ENCODE peak calls at places on chromosomes 7 and 10, in ten cellular contexts. H, L, R, Q, S, Y, J, Z, K and I are unnamed samples.

GRCh38 chr7:47046949-47047348 is 535.0 kb downstream of the TNS3 start:
- DNase-seq in L (no peak), H (no peak), K (no peak), Q (peak; percentile 32), Z (no peak), Y (no peak), S (no peak), R (no peak), J (no peak), I (no peak)

GRCh38 chr7:135602304-135602703 is 44.6 kb downstream of the NUP205 start:
- DNase-seq in H (no peak), L (no peak), Q (no peak), R (no peak), Z (no peak), K (no peak), J (no peak), S (no peak), Y (no peak), I (no peak)

GRCh38 chr10:127207081-127207480 is 10.7 kb upstream of the INSYN2A start:
- DNase-seq in H (no peak), K (no peak), Q (no peak), Y (no peak), Z (no peak), L (no peak), R (no peak), S (no peak), J (no peak), I (no peak)

GRCh38 chr7:134742688-134743350 is 36.6 kb upstream of the CALD1 start:
- DNase-seq in Q (no peak), S (no peak), R (no peak), Z (no peak), L (no peak), Y (no peak), H (no peak), K (no peak), J (peak; percentile 61), I (no peak)

GRCh38 chr10:70714961-70715360 is 42.7 kb downstream of the ADAMTS14 start:
- DNase-seq in J (no peak), Q (no peak), K (no peak), R (no peak), H (no peak), Z (no peak), L (no peak), S (no peak), Y (no peak), I (no peak)

GRCh38 chr7:66236713-66237303 is 31.7 kb downstream of the TPST1 start:
- DNase-seq in R (no peak), S (no peak), H (no peak), J (no peak), Y (no peak), Q (no peak), K (no peak), L (no peak), Z (no peak), I (no peak)

GRCh38 chr10:62755662-62756653 is 48.6 kb upstream of the ADO start:
- DNase-seq in S (no peak), Z (no peak), K (no peak), R (no peak), Q (no peak), L (no peak), H (no peak), J (no peak), Y (no peak), I (no peak)

GRCh38 chr10:131676046-131676445 is 224.8 kb upstream of the PPP2R2D start:
- DNase-seq in Q (no peak), Y (no peak), L (no peak), J (no peak), Z (no peak), K (no peak), S (no peak), H (no peak), R (no peak), I (no peak)

GRCh38 chr7:149713731-149714068 is 59.7 kb downstream of the ZNF467 start:
- DNase-seq in Z (peak; percentile 72), R (peak; percentile 8), K (no peak), Q (peak; percentile 42), S (no peak), J (no peak), L (no peak), H (no peak), Y (no peak), I (no peak)

GRCh38 chr10:104447331-104447730 is 93.7 kb downstream of the CFAP58 start:
- DNase-seq in J (peak; percentile 38), L (no peak), K (no peak), H (no peak), Z (no peak), Y (no peak), S (no peak), Q (no peak), R (no peak), I (no peak)

GRCh38 chr7:50332241-50333176 is 28.0 kb downstream of the IKZF1 start:
- DNase-seq in H (no peak), S (no peak), Q (no peak), K (no peak), R (no peak), L (no peak), Z (no peak), J (no peak), Y (no peak), I (no peak)

GRCh38 chr7:16554518-16555236 is 28.1 kb downstream of the LRRC72 start:
- DNase-seq in Z (no peak), S (no peak), R (no peak), Y (no peak), H (no peak), J (no peak), K (peak; percentile 57), Q (no peak), L (no peak), I (no peak)

GRCh38 chr10:58465641-58466040 is 47.0 kb upstream of the BICC1 start:
- DNase-seq in Y (no peak), S (no peak), H (no peak), R (no peak), L (no peak), J (no peak), Z (no peak), Q (no peak), K (no peak), I (no peak)

GRCh38 chr10:49700997-49701396 is 21.5 kb downstream of the C10orf53 start:
- DNase-seq in K (no peak), Y (no peak), L (no peak), R (no peak), S (no peak), Z (no peak), J (no peak), H (no peak), Q (peak; percentile 75), I (peak; percentile 17)

GRCh38 chr7:22667562-22668239 is 59.3 kb upstream of the IL6 start:
- DNase-seq in R (no peak), S (no peak), Y (peak; percentile 24), Z (no peak), L (no peak), K (no peak), Q (peak; percentile 77), J (peak; percentile 76), H (peak; percentile 82), I (no peak)

GRCh38 chr7:132871419-132871818 is 210.5 kb downstream of the CHCHD3 start:
- DNase-seq in Y (no peak), Z (no peak), Q (no peak), L (no peak), H (no peak), R (no peak), S (no peak), K (no peak), J (no peak), I (no peak)

GRCh38 chr10:115117301-115117700 is 24.1 kb downstream of the ATRNL1 start:
- DNase-seq in Y (no peak), H (no peak), J (no peak), L (no peak), K (no peak), Q (no peak), S (no peak), Z (no peak), R (no peak), I (no peak)

GRCh38 chr10:21077681-21078080 is 180.6 kb upstream of the NEBL start:
- DNase-seq in Y (no peak), S (no peak), Q (no peak), R (no peak), J (no peak), K (no peak), Z (no peak), H (no peak), L (no peak), I (no peak)

GRCh38 chr10:70786799-70787415 is 1.7 kb upstream of the TBATA start:
- DNase-seq in K (no peak), L (no peak), H (no peak), Q (no peak), Z (no peak), Y (no peak), S (no peak), J (peak; percentile 59), R (no peak), I (no peak)

GRCh38 chr7:1425292-1426136 is 33.8 kb downstream of the MICALL2 start:
- DNase-seq in Q (peak; percentile 65), Z (no peak), K (no peak), L (no peak), R (no peak), Y (no peak), S (no peak), J (no peak), H (no peak), I (no peak)

GRCh38 chr7:75915416-75916156 is 631 bp downstream of the POR start:
- DNase-seq in Z (peak; percentile 79), S (peak; percentile 86), H (peak; percentile 18), J (peak; percentile 29), R (peak; percentile 29), Q (no peak), L (no peak), K (no peak), Y (no peak), I (peak; percentile 18)

GRCh38 chr7:112414855-112415490 is 35.3 kb upstream of the IFRD1 start:
- DNase-seq in S (no peak), J (peak; percentile 47), R (no peak), Z (no peak), Q (no peak), H (peak; percentile 60), L (no peak), K (no peak), Y (peak; percentile 13), I (no peak)

GRCh38 chr10:32144817-32145688 is 88.8 kb upstream of the KIF5B start:
- DNase-seq in L (no peak), R (no peak), J (no peak), Y (no peak), K (no peak), Z (no peak), H (no peak), Q (no peak), S (no peak), I (no peak)

GRCh38 chr7:105975770-105976428 is 12.8 kb downstream of the CDHR3 start:
- DNase-seq in R (no peak), Z (no peak), Y (peak; percentile 40), S (peak; percentile 29), H (peak; percentile 44), Q (no peak), L (no peak), K (no peak), J (peak; percentile 89), I (no peak)

GRCh38 chr7:5701085-5701914 is 80.2 kb downstream of the RNF216 start:
- DNase-seq in L (peak; percentile 39), J (peak; percentile 27), Y (no peak), K (no peak), H (peak; percentile 85), S (no peak), Q (no peak), Z (no peak), R (peak; percentile 44), I (no peak)

GRCh38 chr7:111438369-111439289 is 123.7 kb downstream of the IMMP2L start:
- DNase-seq in R (no peak), L (no peak), H (peak; percentile 11), K (no peak), Q (no peak), S (no peak), Y (no peak), Z (no peak), J (peak; percentile 70), I (peak; percentile 19)

GRCh38 chr10:126088144-126088543 is 191.8 kb downstream of the FANK1 start:
- DNase-seq in K (peak; percentile 59), Y (no peak), S (no peak), Z (no peak), J (peak; percentile 82), H (no peak), Q (peak; percentile 37), L (no peak), R (no peak), I (no peak)

GRCh38 chr7:94648731-94649130 is 7.2 kb downstream of the SGCE start:
- DNase-seq in L (no peak), J (no peak), K (no peak), S (no peak), Q (no peak), H (no peak), Z (no peak), Y (no peak), R (no peak), I (no peak)